ENCODE peak calls at places on chromosomes 12 and 14, in five cellular contexts. One of them, this sample, is unnamed.

GRCh38 chr12:101490286-101490920 is 15.3 kb downstream of the SPIC start:
- DNase-seq in esophagus muscularis mucosa: no peak
- DNase-seq in stomach: peak
- DNase-seq in IMR-90: no peak
- DNase-seq in body of pancreas: peak
- DNase-seq in this sample: no peak

GRCh38 chr12:102118874-102119273 is 1.0 kb downstream of the NUP37 start:
- DNase-seq in stomach: no peak
- DNase-seq in IMR-90: peak
- DNase-seq in esophagus muscularis mucosa: no peak
- DNase-seq in body of pancreas: no peak
- DNase-seq in this sample: no peak

GRCh38 chr12:123995023-123995422 is 22.0 kb downstream of the ZNF664 start:
- DNase-seq in body of pancreas: no peak
- DNase-seq in stomach: no peak
- DNase-seq in esophagus muscularis mucosa: peak
- DNase-seq in IMR-90: peak
- DNase-seq in this sample: no peak

GRCh38 chr14:54498095-54498531 is 9.3 kb upstream of the GMFB start:
- DNase-seq in stomach: no peak
- DNase-seq in IMR-90: no peak
- DNase-seq in body of pancreas: no peak
- DNase-seq in esophagus muscularis mucosa: no peak
- DNase-seq in this sample: no peak

GRCh38 chr14:105855893-105856675 is 329.7 kb downstream of the TMEM121 start:
- DNase-seq in IMR-90: no peak
- DNase-seq in esophagus muscularis mucosa: no peak
- DNase-seq in stomach: no peak
- DNase-seq in body of pancreas: peak
- DNase-seq in this sample: peak

GRCh38 chr12:123387508-123388217 is 3.7 kb downstream of the KMT5A start:
- DNase-seq in esophagus muscularis mucosa: no peak
- DNase-seq in IMR-90: no peak
- DNase-seq in body of pancreas: peak
- DNase-seq in stomach: no peak
- DNase-seq in this sample: no peak

GRCh38 chr12:132505105-132505851 is 15.3 kb downstream of the FBRSL1 start:
- DNase-seq in body of pancreas: peak
- DNase-seq in stomach: no peak
- DNase-seq in esophagus muscularis mucosa: no peak
- DNase-seq in IMR-90: no peak
- DNase-seq in this sample: no peak

GRCh38 chr12:45219621-45220020 is 3.7 kb downstream of the ANO6 start:
- DNase-seq in stomach: no peak
- DNase-seq in body of pancreas: no peak
- DNase-seq in IMR-90: no peak
- DNase-seq in esophagus muscularis mucosa: no peak
- DNase-seq in this sample: no peak

GRCh38 chr12:102765736-102766135 is 151.3 kb downstream of the PAH start:
- DNase-seq in body of pancreas: peak
- DNase-seq in IMR-90: no peak
- DNase-seq in esophagus muscularis mucosa: no peak
- DNase-seq in stomach: no peak
- DNase-seq in this sample: no peak

GRCh38 chr12:54601841-54602240 is 13.4 kb upstream of the PPP1R1A start:
- DNase-seq in IMR-90: no peak
- DNase-seq in body of pancreas: no peak
- DNase-seq in stomach: no peak
- DNase-seq in esophagus muscularis mucosa: no peak
- DNase-seq in this sample: no peak

GRCh38 chr14:64943981-64944520 is 1.5 kb upstream of the GPX2 start:
- DNase-seq in stomach: no peak
- DNase-seq in body of pancreas: no peak
- DNase-seq in esophagus muscularis mucosa: peak
- DNase-seq in IMR-90: no peak
- DNase-seq in this sample: no peak

GRCh38 chr12:57195655-57196371 is 20.8 kb upstream of the NXPH4 start:
- DNase-seq in body of pancreas: no peak
- DNase-seq in esophagus muscularis mucosa: no peak
- DNase-seq in IMR-90: no peak
- DNase-seq in stomach: no peak
- DNase-seq in this sample: no peak

GRCh38 chr14:105885561-105886320 is 359.4 kb downstream of the TMEM121 start:
- DNase-seq in stomach: peak
- DNase-seq in esophagus muscularis mucosa: no peak
- DNase-seq in IMR-90: no peak
- DNase-seq in body of pancreas: peak
- DNase-seq in this sample: peak

GRCh38 chr14:91008759-91009409 is 51.6 kb downstream of the RPS6KA5 start:
- DNase-seq in IMR-90: no peak
- DNase-seq in stomach: no peak
- DNase-seq in esophagus muscularis mucosa: no peak
- DNase-seq in body of pancreas: no peak
- DNase-seq in this sample: no peak

GRCh38 chr12:112163471-112164325 is 38.3 kb downstream of the TRAFD1 start:
- DNase-seq in stomach: no peak
- DNase-seq in esophagus muscularis mucosa: no peak
- DNase-seq in body of pancreas: no peak
- DNase-seq in IMR-90: no peak
- DNase-seq in this sample: no peak

GRCh38 chr12:110590806-110591326 is 7.7 kb upstream of the PPTC7 start:
- DNase-seq in stomach: no peak
- DNase-seq in esophagus muscularis mucosa: no peak
- DNase-seq in body of pancreas: no peak
- DNase-seq in IMR-90: peak
- DNase-seq in this sample: no peak

GRCh38 chr12:34210689-34211530 is 188.6 kb downstream of the ALG10 start:
- DNase-seq in esophagus muscularis mucosa: peak
- DNase-seq in stomach: no peak
- DNase-seq in body of pancreas: no peak
- DNase-seq in IMR-90: no peak
- DNase-seq in this sample: no peak

GRCh38 chr12:57720606-57721595 is 17.6 kb downstream of the AGAP2 start:
- DNase-seq in stomach: no peak
- DNase-seq in body of pancreas: no peak
- DNase-seq in esophagus muscularis mucosa: peak
- DNase-seq in IMR-90: no peak
- DNase-seq in this sample: no peak

GRCh38 chr12:46452776-46453175 is 80.2 kb upstream of the SLC38A2 start:
- DNase-seq in body of pancreas: no peak
- DNase-seq in esophagus muscularis mucosa: no peak
- DNase-seq in stomach: no peak
- DNase-seq in IMR-90: no peak
- DNase-seq in this sample: no peak

GRCh38 chr12:104519190-104519857 is 62.6 kb downstream of the CHST11 start:
- DNase-seq in stomach: no peak
- DNase-seq in esophagus muscularis mucosa: no peak
- DNase-seq in IMR-90: no peak
- DNase-seq in body of pancreas: no peak
- DNase-seq in this sample: no peak

GRCh38 chr14:32224731-32225377 is 21.8 kb upstream of the RNU6-8 start:
- DNase-seq in IMR-90: peak
- DNase-seq in stomach: no peak
- DNase-seq in body of pancreas: peak
- DNase-seq in esophagus muscularis mucosa: no peak
- DNase-seq in this sample: no peak

GRCh38 chr14:48726080-48726642 is 860.0 kb downstream of the RPS29 start:
- DNase-seq in stomach: no peak
- DNase-seq in esophagus muscularis mucosa: no peak
- DNase-seq in IMR-90: peak
- DNase-seq in body of pancreas: no peak
- DNase-seq in this sample: no peak

GRCh38 chr14:104810316-104810715 is 9.4 kb downstream of the ZBTB42 start:
- DNase-seq in stomach: no peak
- DNase-seq in IMR-90: no peak
- DNase-seq in body of pancreas: no peak
- DNase-seq in esophagus muscularis mucosa: no peak
- DNase-seq in this sample: peak

GRCh38 chr14:77965919-77966435 is 166.1 kb downstream of the ADCK1 start:
- DNase-seq in esophagus muscularis mucosa: no peak
- DNase-seq in IMR-90: peak
- DNase-seq in body of pancreas: peak
- DNase-seq in stomach: peak
- DNase-seq in this sample: no peak

GRCh38 chr12:53726342-53726741 is 910 bp downstream of the CALCOCO1 start:
- DNase-seq in IMR-90: no peak
- DNase-seq in stomach: no peak
- DNase-seq in body of pancreas: no peak
- DNase-seq in esophagus muscularis mucosa: no peak
- DNase-seq in this sample: no peak

GRCh38 chr12:93679308-93679933 is 2.2 kb downstream of the CRADD start:
- DNase-seq in IMR-90: no peak
- DNase-seq in body of pancreas: no peak
- DNase-seq in esophagus muscularis mucosa: peak
- DNase-seq in stomach: no peak
- DNase-seq in this sample: no peak

GRCh38 chr14:42927313-42927712 is 1320.6 kb downstream of the LRFN5 start:
- DNase-seq in esophagus muscularis mucosa: no peak
- DNase-seq in body of pancreas: no peak
- DNase-seq in IMR-90: no peak
- DNase-seq in stomach: no peak
- DNase-seq in this sample: no peak

GRCh38 chr12:83122623-83122934 is 435.9 kb downstream of the TMTC2 start:
- DNase-seq in stomach: no peak
- DNase-seq in body of pancreas: no peak
- DNase-seq in esophagus muscularis mucosa: no peak
- DNase-seq in IMR-90: no peak
- DNase-seq in this sample: no peak

GRCh38 chr12:90510948-90511347 is 444.0 kb downstream of the CCER1 start:
- DNase-seq in esophagus muscularis mucosa: no peak
- DNase-seq in body of pancreas: no peak
- DNase-seq in IMR-90: peak
- DNase-seq in stomach: no peak
- DNase-seq in this sample: no peak

DNA sequence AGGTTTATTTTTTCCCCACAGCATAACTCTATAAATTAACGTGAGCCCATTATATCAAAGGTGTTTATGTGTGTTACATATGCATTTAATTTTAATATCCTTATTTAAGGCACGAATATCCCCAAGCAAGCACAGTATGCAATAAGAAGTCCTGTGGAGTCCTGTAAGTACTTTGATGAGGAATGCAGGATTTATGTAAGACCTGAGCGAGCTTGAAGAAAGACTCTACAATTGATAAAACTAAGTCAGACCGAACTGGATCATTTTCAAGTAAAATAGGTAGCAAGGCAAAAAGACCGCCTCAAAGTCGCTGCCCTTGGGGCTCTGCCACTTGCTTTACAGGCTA is 755 bp downstream of the SLC25A21 start:
- DNase-seq in stomach: no peak
- DNase-seq in body of pancreas: no peak
- DNase-seq in IMR-90: no peak
- DNase-seq in esophagus muscularis mucosa: no peak
- DNase-seq in this sample: no peak
- H3K27ac ChIP-seq in stomach: peak
- H3K27ac ChIP-seq in body of pancreas: peak
- H3K27ac ChIP-seq in IMR-90: peak
- H3K27ac ChIP-seq in esophagus muscularis mucosa: peak
- H3K27ac ChIP-seq in this sample: peak

GRCh38 chr12:52264435-52264825 is 10.0 kb upstream of the KRT86 start:
- DNase-seq in esophagus muscularis mucosa: no peak
- DNase-seq in stomach: no peak
- DNase-seq in body of pancreas: no peak
- DNase-seq in IMR-90: no peak
- DNase-seq in this sample: peak
- H3K27ac ChIP-seq in esophagus muscularis mucosa: no peak
- H3K27ac ChIP-seq in stomach: no peak
- H3K27ac ChIP-seq in body of pancreas: no peak
- H3K27ac ChIP-seq in IMR-90: no peak
- H3K27ac ChIP-seq in this sample: no peak

GRCh38 chr14:24368215-24368561 is 204 bp downstream of the NFATC4 start:
- DNase-seq in IMR-90: no peak
- DNase-seq in esophagus muscularis mucosa: no peak
- DNase-seq in body of pancreas: no peak
- DNase-seq in stomach: no peak
- DNase-seq in this sample: no peak

GRCh38 chr14:24369907-24370687 is 2.1 kb downstream of the NFATC4 start:
- DNase-seq in body of pancreas: no peak
- DNase-seq in stomach: no peak
- DNase-seq in esophagus muscularis mucosa: no peak
- DNase-seq in IMR-90: no peak
- DNase-seq in this sample: peak

GRCh38 chr14:24369463-24369862 is 1.5 kb downstream of the NFATC4 start:
- DNase-seq in stomach: no peak
- DNase-seq in body of pancreas: no peak
- DNase-seq in IMR-90: no peak
- DNase-seq in esophagus muscularis mucosa: no peak
- DNase-seq in this sample: no peak

GRCh38 chr14:24367506-24368214 is at the start of gene NFATC4:
- DNase-seq in stomach: peak
- DNase-seq in body of pancreas: peak
- DNase-seq in esophagus muscularis mucosa: peak
- DNase-seq in IMR-90: peak
- DNase-seq in this sample: no peak

DNA sequence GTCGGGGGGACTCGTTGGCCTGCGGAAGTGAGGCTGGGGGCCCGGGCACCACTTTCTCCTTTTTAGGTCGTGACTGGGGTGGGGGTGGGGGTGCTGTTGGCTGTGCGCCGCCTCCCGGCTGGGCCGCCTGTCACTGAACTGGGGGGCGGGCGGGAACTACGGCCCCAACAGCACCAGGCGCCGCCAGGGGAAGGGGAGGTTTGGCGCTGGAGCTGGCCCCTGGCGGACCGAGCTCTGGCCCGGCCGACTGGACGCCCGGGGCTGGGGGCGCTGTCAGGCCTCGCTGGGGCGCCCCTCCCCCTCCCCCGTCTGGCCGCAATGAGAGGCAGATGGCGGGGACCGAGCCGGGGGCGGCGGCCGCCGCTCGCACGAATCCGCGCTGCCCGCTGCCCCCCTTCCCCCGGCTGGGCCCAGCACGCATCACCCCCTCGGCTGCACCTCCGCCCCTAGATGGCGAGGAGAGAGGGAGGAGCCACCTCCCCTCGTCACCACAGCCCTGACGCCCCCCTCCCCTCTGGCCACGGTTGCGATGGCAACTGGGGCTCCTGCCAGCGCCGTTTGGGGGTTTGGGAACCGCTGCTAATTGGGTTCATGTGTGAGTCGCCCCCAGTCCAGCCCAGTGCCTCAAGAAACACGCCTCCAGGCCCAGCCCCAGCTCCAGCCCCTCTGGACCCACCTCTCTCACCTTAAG is 723 bp downstream of the NFATC4 start:
- DNase-seq in body of pancreas: peak
- DNase-seq in stomach: no peak
- DNase-seq in IMR-90: peak
- DNase-seq in esophagus muscularis mucosa: no peak
- DNase-seq in this sample: no peak
- H3K27ac ChIP-seq in body of pancreas: peak
- H3K27ac ChIP-seq in stomach: peak
- H3K27ac ChIP-seq in IMR-90: peak
- H3K27ac ChIP-seq in esophagus muscularis mucosa: peak
- H3K27ac ChIP-seq in this sample: no peak

DNA sequence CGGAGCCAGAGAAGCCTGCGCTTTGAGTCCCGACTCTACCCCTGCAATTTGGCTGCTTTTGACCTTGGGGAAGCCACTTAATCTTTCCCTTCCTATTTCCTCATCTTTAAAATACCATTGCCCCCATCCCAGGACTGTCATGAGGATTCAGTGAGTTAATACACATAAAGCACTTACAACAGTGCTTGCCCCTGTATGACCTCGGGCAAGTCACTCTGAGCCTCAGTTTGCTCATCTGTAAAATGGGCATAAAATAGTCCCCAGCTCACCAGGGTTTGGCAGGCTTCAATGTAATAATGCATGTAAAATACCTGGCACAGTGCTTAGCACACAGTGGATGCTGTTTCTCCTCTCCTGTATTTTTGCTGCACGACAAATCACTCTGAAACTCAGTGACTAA is 278.7 kb upstream of the PWP1 start:
- DNase-seq in esophagus muscularis mucosa: no peak
- DNase-seq in stomach: no peak
- DNase-seq in IMR-90: no peak
- DNase-seq in body of pancreas: no peak
- DNase-seq in this sample: no peak
- H3K27ac ChIP-seq in esophagus muscularis mucosa: no peak
- H3K27ac ChIP-seq in stomach: no peak
- H3K27ac ChIP-seq in IMR-90: no peak
- H3K27ac ChIP-seq in body of pancreas: no peak
- H3K27ac ChIP-seq in this sample: no peak